ENCODE peak calls at places on chromosomes 5 and 9, in five cellular contexts. Z, U, K, Q and G are unnamed samples.

GRCh38 chr5:72517961-72518690 is 10.9 kb upstream of the ZNF366 start:
- DNase-seq in Z (peak; percentile 29), U (no peak), K (peak; percentile 72), Q (no peak), G (no peak)

GRCh38 chr5:138676556-138677193 is 76.5 kb upstream of the CTNNA1 start:
- DNase-seq in K (no peak), Q (no peak), Z (no peak), U (no peak), G (no peak)

GRCh38 chr9:135989722-135990467 is 28.7 kb upstream of the UBAC1 start:
- DNase-seq in Z (peak; percentile 54), K (no peak), U (no peak), Q (no peak), G (no peak)

GRCh38 chr5:167982-168660 is 23.2 kb upstream of the LRRC14B start:
- DNase-seq in Q (no peak), K (peak; percentile 97), U (no peak), Z (no peak), G (no peak)

GRCh38 chr9:121884057-121884512 is 209.0 kb downstream of the TTLL11 start:
- DNase-seq in Q (no peak), U (no peak), K (no peak), Z (peak; percentile 93), G (peak; percentile 87)

GRCh38 chr9:120412425-120412951 is 167.5 kb downstream of the CDK5RAP2 start:
- DNase-seq in Z (peak; percentile 39), K (peak; percentile 75), Q (no peak), U (no peak), G (peak; percentile 58)

GRCh38 chr5:132059696-132060500 is 557 bp upstream of the IL3 start:
- DNase-seq in U (no peak), Q (no peak), Z (no peak), K (no peak), G (no peak)

GRCh38 chr5:132487841-132488555 is 2.6 kb downstream of the IRF1 start:
- DNase-seq in K (no peak), Q (no peak), Z (no peak), U (no peak), G (no peak)

GRCh38 chr5:166441-167372 is 24.6 kb upstream of the LRRC14B start:
- DNase-seq in Q (no peak), Z (no peak), U (no peak), K (no peak), G (no peak)

GRCh38 chr9:35490910-35491465 is 1.1 kb downstream of the RUSC2 start:
- DNase-seq in Z (peak; percentile 4), U (no peak), K (peak; percentile 66), Q (no peak), G (peak; percentile 3)

GRCh38 chr9:115142502-115143265 is 24.7 kb upstream of the TNC start:
- DNase-seq in K (peak; percentile 58), Z (no peak), U (no peak), Q (no peak), G (no peak)

GRCh38 chr5:3599283-3600105 is 3.9 kb downstream of the IRX1 start:
- DNase-seq in U (no peak), Z (peak; percentile 79), K (peak; percentile 88), Q (no peak), G (peak; percentile 75)

GRCh38 chr5:163354685-163355084 is 82.7 kb upstream of the CCNG1 start:
- DNase-seq in K (no peak), U (peak; percentile 87), Q (peak; percentile 63), Z (no peak), G (no peak)
- H2AFZ ChIP-seq in K (no peak overlapping the region), U (peak overlapping the region; percentile 43), Q (peak overlapping the region; percentile 18), Z (no peak overlapping the region), G (no peak overlapping the region)

DNA sequence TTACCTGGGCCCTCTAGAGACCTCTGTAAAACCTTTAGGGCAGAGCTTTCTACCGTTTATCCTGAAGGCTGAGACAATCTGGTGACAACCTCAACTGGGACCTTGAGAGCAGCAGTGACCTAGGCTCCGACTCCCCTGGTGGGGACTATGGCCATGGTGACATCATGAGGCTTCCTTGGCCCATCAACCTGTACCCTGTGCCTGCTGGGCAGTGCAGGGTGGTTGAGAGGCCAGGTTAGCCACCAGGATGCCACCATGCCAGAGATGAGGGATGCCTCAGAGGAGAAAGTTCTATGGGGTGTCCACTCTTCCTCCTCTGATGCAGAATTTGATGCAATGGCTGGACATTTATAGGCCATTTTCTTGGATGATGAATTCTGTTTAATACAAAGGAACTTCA is 194.8 kb downstream of the PDZD2 start:
- DNase-seq in U (no peak), Q (no peak), Z (no peak), K (no peak), G (no peak)
- H2AFZ ChIP-seq in U (no peak overlapping the region), Q (no peak overlapping the region), Z (no peak overlapping the region), K (no peak overlapping the region), G (no peak overlapping the region)

DNA sequence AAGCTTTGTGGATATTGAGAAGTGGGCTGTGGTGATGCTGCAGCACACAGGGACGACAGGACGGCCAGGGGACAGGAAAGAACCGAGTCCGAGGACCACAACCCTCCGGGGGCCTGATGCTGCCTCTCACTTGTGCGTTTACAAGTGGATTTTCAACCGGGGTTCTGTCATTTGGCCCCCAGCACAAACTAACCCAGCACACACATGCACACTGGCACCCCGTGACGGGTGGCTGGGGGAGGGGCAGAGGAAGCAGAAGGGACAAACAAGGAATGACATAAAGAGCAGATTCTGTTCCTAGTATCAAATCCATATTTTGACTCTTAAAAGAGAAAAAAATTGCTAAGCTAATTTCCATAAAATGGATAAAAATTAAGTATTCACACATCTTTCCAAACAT is 18.3 kb upstream of the ZFYVE16 start:
- DNase-seq in U (no peak), Z (no peak), K (no peak), Q (no peak), G (no peak)
- H2AFZ ChIP-seq in U (no peak overlapping the region), Z (peak overlapping the region; percentile 57), K (no peak overlapping the region), Q (no peak overlapping the region), G (peak overlapping the region; percentile 45)

DNA sequence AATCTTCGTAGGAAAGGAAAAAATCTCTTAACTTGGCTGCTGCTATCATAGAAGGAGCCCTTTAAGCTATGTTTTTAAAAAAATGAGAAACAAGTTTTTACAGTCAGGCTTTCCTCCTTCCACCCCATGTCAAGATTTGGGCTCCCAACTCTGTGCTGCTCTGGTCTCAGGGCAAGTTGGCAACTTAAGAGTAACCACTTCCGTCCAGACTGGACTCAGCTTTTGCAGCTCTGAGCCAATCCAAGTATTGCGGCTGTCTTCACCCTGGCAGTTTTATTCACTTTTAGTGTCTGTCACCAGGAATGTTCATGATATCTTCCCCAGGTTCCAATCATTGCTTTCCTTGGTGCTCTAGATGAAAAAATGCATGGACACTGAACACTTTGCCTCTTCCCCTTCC is 115.9 kb upstream of the GAS1 start:
- DNase-seq in Q (no peak), K (peak; percentile 87), Z (no peak), U (no peak), G (no peak)
- H2AFZ ChIP-seq in Q (no peak overlapping the region), K (no peak overlapping the region), Z (no peak overlapping the region), U (no peak overlapping the region), G (no peak overlapping the region)